ENCODE peak calls at places on chromosomes 6 and 20, in nine cellular contexts. Q is ovary, X is IMR-90, V is sigmoid colon, P is transverse colon, D is thyroid gland, A is heart left ventricle, J is A549, U is suprapubic skin. H is an unnamed sample.

GRCh38 chr6:95815389-95816056 is 200.3 kb upstream of the FUT9 start:
- DNase-seq in Q (no peak), X (no peak), V (no peak), P (no peak), D (peak; percentile 19), A (no peak), J (no peak), U (no peak), H (no peak)

GRCh38 chr6:163356324-163356723 is 58.2 kb upstream of the QKI start:
- DNase-seq in Q (no peak), X (peak; percentile 71), V (peak; percentile 81), P (no peak), D (peak; percentile 11), A (peak; percentile 58), J (no peak), U (no peak), H (no peak)

GRCh38 chr6:155701342-155701741 is 245.7 kb upstream of the NOX3 start:
- DNase-seq in Q (no peak), X (no peak), V (no peak), P (no peak), D (no peak), A (no peak), J (no peak), U (no peak), H (no peak)

GRCh38 chr6:83019741-83020140 is 45.9 kb downstream of the UBE3D start:
- DNase-seq in Q (no peak), X (no peak), V (no peak), P (no peak), D (no peak), A (no peak), J (no peak), U (no peak), H (no peak)

GRCh38 chr20:34299925-34300806 is 3.0 kb downstream of the AHCY start:
- DNase-seq in Q (no peak), X (peak; percentile 44), V (no peak), P (no peak), D (peak; percentile 86), A (no peak), J (no peak), U (no peak), H (no peak)

GRCh38 chr20:13261460-13262301 is 40.6 kb downstream of the ISM1 start:
- DNase-seq in Q (no peak), X (peak; percentile 21), V (no peak), P (peak; percentile 39), D (peak; percentile 61), A (peak; percentile 53), J (peak; percentile 75), U (no peak), H (peak; percentile 80)

GRCh38 chr6:167699141-167700036 is 127.3 kb upstream of the AFDN start:
- DNase-seq in Q (peak; percentile 44), X (no peak), V (peak; percentile 82), P (peak; percentile 69), D (peak; percentile 35), A (peak; percentile 81), J (no peak), U (no peak), H (peak; percentile 44)

GRCh38 chr20:17662333-17663039 is 19.6 kb downstream of the RRBP1 start:
- DNase-seq in Q (no peak), X (peak; percentile 48), V (peak; percentile 80), P (peak; percentile 26), D (no peak), A (no peak), J (no peak), U (no peak), H (peak; percentile 65)

GRCh38 chr6:118908441-118908840 is 14.5 kb downstream of the ASF1A start:
- DNase-seq in Q (no peak), X (peak; percentile 30), V (no peak), P (no peak), D (no peak), A (no peak), J (no peak), U (no peak), H (no peak)

GRCh38 chr6:139577991-139578604 is 203.7 kb upstream of the CITED2 start:
- DNase-seq in Q (no peak), X (peak; percentile 94), V (no peak), P (no peak), D (no peak), A (no peak), J (no peak), U (no peak), H (no peak)

GRCh38 chr20:64212750-64213149 is 42.8 kb upstream of the PCMTD2 start:
- DNase-seq in Q (peak; percentile 74), X (peak; percentile 63), V (peak; percentile 83), P (no peak), D (peak; percentile 81), A (peak; percentile 77), J (no peak), U (no peak), H (peak; percentile 61)

GRCh38 chr6:138654715-138655634 is 118.6 kb upstream of the CCDC28A start:
- DNase-seq in Q (no peak), X (peak; percentile 15), V (no peak), P (no peak), D (no peak), A (no peak), J (no peak), U (no peak), H (no peak)

GRCh38 chr20:38167466-38167850 is 2.4 kb upstream of the TGM2 start:
- DNase-seq in Q (no peak), X (no peak), V (peak; percentile 44), P (no peak), D (no peak), A (no peak), J (no peak), U (no peak), H (no peak)

GRCh38 chr20:38168791-38169589 is 3.9 kb upstream of the TGM2 start:
- DNase-seq in Q (no peak), X (no peak), V (no peak), P (no peak), D (no peak), A (no peak), J (no peak), U (no peak), H (no peak)

GRCh38 chr20:38166707-38167233 is 1.7 kb upstream of the TGM2 start:
- DNase-seq in Q (no peak), X (no peak), V (peak; percentile 32), P (no peak), D (no peak), A (no peak), J (no peak), U (no peak), H (no peak)

GRCh38 chr20:38169636-38170035 is 4.6 kb upstream of the TGM2 start:
- DNase-seq in Q (no peak), X (no peak), V (peak; percentile 51), P (no peak), D (no peak), A (no peak), J (no peak), U (no peak), H (no peak)

DNA sequence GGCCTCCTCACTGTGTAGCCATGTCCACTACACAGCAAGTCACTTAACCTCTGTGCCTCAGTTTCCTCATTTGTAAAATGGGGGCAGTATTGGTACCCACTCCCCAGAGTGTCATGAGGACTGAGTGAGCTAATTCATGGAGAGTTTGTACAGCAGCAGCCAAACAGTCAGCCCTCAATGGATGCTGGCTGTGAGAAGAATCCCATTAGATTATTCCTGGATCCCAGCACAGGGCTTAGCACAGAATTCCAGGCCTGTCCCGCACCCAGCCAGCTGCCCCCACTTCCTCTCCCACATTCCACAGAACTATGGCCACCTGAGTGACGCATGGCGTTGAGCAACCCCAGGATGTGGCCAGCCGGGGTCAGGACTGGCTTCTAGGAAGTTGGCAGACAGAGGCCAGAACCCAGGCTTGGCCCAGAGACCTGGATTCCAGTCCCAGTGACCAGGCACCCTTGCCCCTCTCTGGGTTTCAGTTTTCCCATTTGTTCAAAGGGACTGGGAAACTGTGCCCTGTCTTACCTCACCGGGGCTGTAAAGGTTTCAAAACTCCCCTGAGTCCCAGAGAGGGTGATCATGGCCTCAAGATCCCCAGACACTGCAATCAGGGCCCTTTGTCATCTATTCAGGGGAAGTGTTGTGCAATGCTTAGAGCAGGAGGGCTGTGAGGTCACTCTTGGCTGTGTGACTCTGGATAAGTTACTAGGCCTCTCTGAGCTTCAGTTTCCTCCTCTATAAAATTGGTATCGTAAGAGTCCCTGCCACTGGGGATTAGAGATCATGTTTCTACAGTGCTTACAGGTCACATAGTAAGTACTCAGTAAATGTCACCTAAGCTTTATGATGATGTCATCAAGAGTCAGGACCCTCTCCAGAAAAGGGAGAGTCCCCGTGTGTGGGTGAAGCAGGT is 3.0 kb upstream of the TGM2 start:
- DNase-seq in Q (no peak), X (peak; percentile 96), V (peak; percentile 85), P (peak; percentile 55), D (peak; percentile 46), A (peak; percentile 69), J (peak; percentile 57), U (no peak), H (peak; percentile 53)
- TF ChIP-seq POLR2A in Q (no peak), X (no peak), V (no peak), P (no peak), D (no peak), A (no peak), J (no peak), U (no peak), H (no peak)

GRCh38 chr6:43897571-43898302 is 127.7 kb downstream of the VEGFA start:
- DNase-seq in Q (no peak), X (no peak), V (no peak), P (no peak), D (no peak), A (no peak), J (no peak), U (no peak), H (no peak)
- H3K4me1 ChIP-seq in Q (no peaks in the 10 kb centered on the region), X (peaks cover 3% of the 10 kb centered on the region), V (no peaks in the 10 kb centered on the region), P (no peaks in the 10 kb centered on the region), D (peaks cover 13% of the 10 kb centered on the region), A (peaks cover 4% of the 10 kb centered on the region), J (no peaks in the 10 kb centered on the region), U (no peaks in the 10 kb centered on the region), H (peaks cover 6% of the 10 kb centered on the region)

GRCh38 chr6:111626446-111626845 is 20.8 kb upstream of the TRAF3IP2 start:
- DNase-seq in Q (no peak), X (no peak), V (no peak), P (no peak), D (no peak), A (no peak), J (no peak), U (no peak), H (no peak)

GRCh38 chr6:111623046-111623718 is 17.5 kb upstream of the TRAF3IP2 start:
- DNase-seq in Q (no peak), X (no peak), V (no peak), P (no peak), D (no peak), A (no peak), J (no peak), U (no peak), H (no peak)

GRCh38 chr6:111625099-111625416 is 19.4 kb upstream of the TRAF3IP2 start:
- DNase-seq in Q (no peak), X (no peak), V (no peak), P (no peak), D (no peak), A (no peak), J (no peak), U (no peak), H (no peak)

GRCh38 chr6:111624391-111625098 is 18.9 kb upstream of the TRAF3IP2 start:
- DNase-seq in Q (no peak), X (peak; percentile 31), V (no peak), P (no peak), D (no peak), A (no peak), J (no peak), U (no peak), H (no peak)

GRCh38 chr6:111625511-111626331 is 20.0 kb upstream of the TRAF3IP2 start:
- DNase-seq in Q (no peak), X (peak; percentile 84), V (peak; percentile 79), P (no peak), D (peak; percentile 21), A (no peak), J (no peak), U (no peak), H (peak; percentile 65)
- H3K27ac ChIP-seq in Q (no peak overlapping the region), X (peak overlapping the region; percentile 10), V (peak overlapping the region; percentile 77), P (peak overlapping the region; percentile 58), D (peak overlapping the region; percentile 8), A (peak overlapping the region; percentile 77), J (no peak overlapping the region), U (peak overlapping the region; percentile 74), H (no peak overlapping the region)

GRCh38 chr20:23132293-23132929 is 46.3 kb upstream of the CD93 start:
- DNase-seq in Q (no peak), X (no peak), V (peak; percentile 44), P (no peak), D (no peak), A (no peak), J (no peak), U (no peak), H (peak; percentile 2)
- TF ChIP-seq POLR2A in Q (no peak), X (no peak), V (no peak), P (no peak), D (no peak), A (no peak), J (no peak), U (no peak), H (no peak)